ENCODE peak calls at places on chromosome 18, in six cellular contexts. L, K, B, X, Z and W are unnamed samples.

GRCh38 chr18:10525563-10526210 is at the start of gene NAPG:
- DNase-seq in Z (peak), X (peak), K (peak), L (peak), B (peak), W (peak)

GRCh38 chr18:75658330-75658729 is 230.8 kb upstream of the SMIM21 start:
- DNase-seq in L (no peak), B (no peak), Z (no peak), X (no peak), K (no peak), W (no peak)

GRCh38 chr18:57666818-57667497 is 45.3 kb upstream of the NARS1 start:
- DNase-seq in K (no peak), L (no peak), Z (no peak), X (no peak), B (no peak), W (no peak)

GRCh38 chr18:63220903-63221302 is 98.7 kb downstream of the BCL2 start:
- DNase-seq in K (no peak), L (no peak), X (no peak), B (no peak), Z (no peak), W (no peak)

GRCh38 chr18:13440277-13441248 is 222.0 kb downstream of the LDLRAD4 start:
- DNase-seq in K (no peak), X (no peak), L (no peak), B (no peak), Z (peak), W (no peak)

GRCh38 chr18:47260138-47260923 is 8.9 kb upstream of the SKOR2 start:
- DNase-seq in B (no peak), Z (no peak), X (peak), K (peak), L (peak), W (no peak)

GRCh38 chr18:57957210-57957609 is 86.8 kb upstream of the NEDD4L start:
- DNase-seq in B (no peak), K (no peak), X (no peak), Z (no peak), L (no peak), W (no peak)

GRCh38 chr18:3425030-3425429 is 24.9 kb upstream of the TGIF1 start:
- DNase-seq in B (no peak), K (no peak), X (no peak), Z (no peak), L (no peak), W (no peak)

GRCh38 chr18:42045346-42045745 is 90.3 kb downstream of the PIK3C3 start:
- DNase-seq in B (no peak), X (no peak), K (peak), L (no peak), Z (no peak), W (no peak)

GRCh38 chr18:14100503-14101286 is 31.5 kb downstream of the ZNF519 start:
- DNase-seq in Z (no peak), K (no peak), L (no peak), B (no peak), X (no peak), W (no peak)

GRCh38 chr18:26804474-26804873 is 61.0 kb downstream of the AQP4 start:
- DNase-seq in X (peak), B (no peak), K (no peak), L (no peak), Z (no peak), W (no peak)

GRCh38 chr18:61687317-61687716 is 205.5 kb downstream of the RNF152 start:
- DNase-seq in L (no peak), B (no peak), X (no peak), Z (no peak), K (no peak), W (no peak)

GRCh38 chr18:37346048-37346447 is 219.6 kb downstream of the CELF4 start:
- DNase-seq in Z (no peak), K (no peak), X (no peak), B (no peak), L (no peak), W (no peak)

GRCh38 chr18:48326901-48327675 is 82.1 kb downstream of the ZBTB7C start:
- DNase-seq in L (no peak), K (no peak), Z (no peak), B (no peak), X (no peak), W (peak)

GRCh38 chr18:74284501-74285004 is 7.2 kb downstream of the CYB5A start:
- DNase-seq in K (no peak), B (no peak), Z (peak), X (no peak), L (no peak), W (no peak)

GRCh38 chr18:59821983-59822382 is 77.8 kb upstream of the PMAIP1 start:
- DNase-seq in Z (no peak), L (no peak), K (no peak), B (no peak), X (no peak), W (no peak)
- TF ChIP-seq POLR2A in Z (no peak), L (no peak), K (no peak), B (no peak), X (no peak), W (no peak)

GRCh38 chr18:34848156-34848555 is 138.1 kb downstream of the DTNA start:
- DNase-seq in Z (no peak), L (no peak), K (no peak), B (no peak), X (no peak), W (no peak)

GRCh38 chr18:34848695-34849094 is 138.6 kb downstream of the DTNA start:
- DNase-seq in X (no peak), Z (no peak), B (no peak), K (no peak), L (no peak), W (no peak)

GRCh38 chr18:34847408-34847807 is 137.3 kb downstream of the DTNA start:
- DNase-seq in L (no peak), X (no peak), K (no peak), B (no peak), Z (no peak), W (no peak)
- TF ChIP-seq POLR2AphosphoS5 in L (no peak), X (no peak), K (no peak), B (no peak), Z (no peak), W (no peak)

DNA sequence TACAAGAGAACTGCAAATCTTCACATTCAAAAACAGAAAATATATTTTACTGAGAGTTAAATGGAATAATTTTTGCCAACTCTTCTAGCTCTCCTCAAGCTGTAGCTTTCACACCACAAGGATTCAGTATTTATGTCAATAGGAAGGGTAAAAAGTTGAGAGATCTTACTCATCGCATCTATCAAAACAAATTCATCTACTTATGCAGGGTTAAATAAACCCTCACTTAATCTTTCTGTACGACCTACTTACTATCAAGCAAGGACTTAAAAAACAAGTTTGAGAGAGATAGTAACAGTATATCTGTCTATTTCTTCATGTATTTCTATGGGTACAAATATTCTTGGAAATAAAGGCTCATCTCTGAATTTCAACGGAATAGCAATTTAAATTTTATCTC is 35.5 kb downstream of the SIGLEC15 start:
- DNase-seq in B (no peak), X (no peak), Z (no peak), K (no peak), L (no peak), W (no peak)
- TF ChIP-seq POLR2A in B (no peak), X (no peak), Z (no peak), K (no peak), L (no peak), W (no peak)

DNA sequence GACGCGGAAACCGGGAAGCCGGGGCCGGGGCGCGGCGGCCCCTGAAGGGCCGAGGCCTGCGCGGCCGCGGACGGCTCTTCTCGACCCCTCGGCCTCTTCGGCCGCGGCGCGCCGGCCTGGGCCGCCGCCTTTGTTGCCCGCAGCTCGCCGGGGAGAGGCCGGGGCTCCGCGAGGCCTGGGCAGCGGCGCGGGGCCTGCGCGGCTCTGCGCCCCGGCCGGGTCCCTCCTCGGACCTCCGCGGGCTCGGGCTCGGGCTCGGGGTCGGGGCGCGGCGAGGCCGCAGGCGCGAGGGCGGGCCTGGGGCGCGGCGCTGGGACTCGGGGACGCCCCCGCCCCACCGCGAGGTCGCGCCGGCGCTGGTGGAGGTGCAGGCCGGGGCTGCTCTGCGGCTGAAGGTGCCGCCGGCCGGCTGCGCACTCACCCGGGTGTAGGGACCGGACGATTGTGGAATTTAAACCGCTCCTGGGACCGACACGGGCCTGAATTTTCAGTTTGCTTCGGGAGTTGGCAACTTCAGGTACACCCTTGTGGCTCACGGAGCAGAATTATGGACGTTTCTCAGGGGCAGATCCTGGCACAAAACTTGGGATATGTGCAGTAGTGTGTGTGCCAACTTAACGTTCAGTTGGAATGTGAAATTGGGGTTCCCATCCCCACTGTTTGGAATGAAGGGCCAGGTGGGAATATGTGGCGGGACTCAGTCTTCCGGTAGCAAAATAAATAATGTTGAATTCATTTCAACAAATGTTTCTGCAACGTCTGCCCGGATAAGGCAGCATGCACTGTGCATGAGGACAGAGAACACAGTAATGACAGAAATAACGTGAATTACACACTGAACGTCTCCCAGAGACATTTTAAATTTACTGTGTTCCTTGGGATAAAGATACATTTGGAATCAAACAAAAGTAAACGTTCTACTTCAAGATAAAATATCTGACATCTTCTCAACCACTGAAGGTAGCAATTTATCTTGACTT is 796 bp downstream of the SOCS6 start:
- DNase-seq in B (peak), X (peak), K (no peak), Z (no peak), L (peak), W (no peak)
- TF ChIP-seq POLR2AphosphoS5 in B (no peak), X (no peak), K (no peak), Z (peak), L (peak), W (no peak)

DNA sequence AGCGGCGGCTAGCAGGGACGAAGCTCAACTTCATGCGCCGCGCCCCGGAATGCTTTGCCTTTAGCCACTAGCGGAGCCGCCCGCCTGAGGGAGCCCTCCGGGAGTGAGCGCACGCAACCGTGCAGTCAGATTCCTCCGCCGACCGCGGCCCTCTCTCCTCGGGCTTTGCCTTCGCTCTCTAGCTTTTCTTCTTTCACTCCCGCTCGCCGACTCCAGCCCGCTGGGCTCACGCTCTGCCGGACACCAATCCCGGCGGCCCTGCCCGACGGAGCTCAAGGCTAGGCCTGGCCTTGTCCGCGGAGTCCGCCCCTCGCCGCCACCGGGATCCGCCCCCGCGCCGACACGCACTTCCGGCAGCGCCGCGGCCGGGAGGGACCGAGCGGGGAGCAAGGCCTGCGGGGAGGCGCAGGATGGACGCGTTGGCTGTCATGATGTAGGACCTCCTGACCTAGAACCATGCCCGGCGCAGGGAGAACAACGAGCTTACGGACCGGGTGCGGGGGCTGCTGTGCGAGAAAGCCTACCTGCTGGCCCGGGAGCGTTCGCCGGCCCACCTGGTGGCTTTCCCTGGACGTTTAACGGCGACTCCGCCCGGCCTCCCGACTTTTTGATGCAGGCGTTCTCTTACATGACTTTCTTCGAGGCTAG is 40.8 kb upstream of the AKAIN1 start:
- DNase-seq in X (peak), B (peak), K (peak), L (peak), Z (peak), W (peak)
- TF ChIP-seq POLR2A in X (no peak), B (peak), K (peak), L (peak), Z (peak), W (peak)

DNA sequence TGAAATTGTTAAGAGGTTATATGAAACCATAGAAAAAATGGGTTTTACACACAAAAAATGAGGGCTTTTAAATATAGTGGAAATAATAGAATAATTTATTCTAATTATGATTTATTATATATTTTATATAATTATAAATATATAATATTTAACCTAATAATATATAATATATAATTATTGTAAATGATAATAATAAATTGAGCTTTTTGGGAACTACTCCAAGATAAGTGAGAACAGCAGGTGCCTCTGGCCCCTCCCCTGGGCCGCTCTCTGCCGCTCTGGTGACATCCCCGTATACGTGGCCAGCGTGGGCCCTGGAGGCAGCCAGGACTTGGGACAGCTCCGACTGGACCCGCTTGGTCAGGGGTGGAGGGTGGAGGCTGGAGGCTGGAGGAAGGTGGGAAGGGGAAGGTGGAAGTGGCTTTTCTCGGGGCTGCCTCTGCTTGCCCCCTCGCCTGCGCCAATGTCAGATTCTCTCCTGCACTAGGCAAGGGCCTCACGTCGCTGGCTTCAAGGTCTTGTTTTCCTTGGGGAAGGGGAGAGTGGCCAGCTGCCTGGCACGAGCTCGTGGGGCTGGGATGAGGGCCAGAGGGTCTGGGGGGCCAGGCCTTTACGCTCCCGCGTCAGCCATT is 54.7 kb downstream of the NFATC1 start:
- DNase-seq in K (no peak), L (no peak), B (no peak), X (no peak), Z (no peak), W (no peak)
- TF ChIP-seq POLR2AphosphoS5 in K (no peak), L (no peak), B (no peak), X (no peak), Z (no peak), W (no peak)

GRCh38 chr18:23528580-23529472 is 25.5 kb downstream of the RMC1 start:
- DNase-seq in L (peak), K (no peak), B (no peak), Z (peak), X (no peak), W (no peak)
- TF ChIP-seq POLR2A in L (no peak), K (peak), B (no peak), Z (no peak), X (no peak), W (no peak)